ENCODE peak calls at places on chromosomes 12 and 14, in six cellular contexts. F is NCI-H2081, Q is D341Med, K is HEK293T, X is psoas muscle, A is amniotic stem cell. M is an unnamed sample.

GRCh38 chr12:128825845-128826244 is 2.1 kb upstream of the SLC15A4 start:
- DNase-seq in F (no peak), Q (no peak), K (no peak), X (no peak), A (no peak), M (peak)

GRCh38 chr12:121811434-121812319 is 7.9 kb downstream of the SETD1B start:
- DNase-seq in F (peak), Q (peak), K (peak), X (peak), A (peak), M (no peak)

GRCh38 chr12:109568486-109568885 is 4.8 kb downstream of the MMAB start:
- DNase-seq in F (no peak), Q (no peak), K (no peak), X (no peak), A (no peak), M (no peak)

GRCh38 chr14:40394634-40395340 is 962.6 kb upstream of the FBXO33 start:
- DNase-seq in F (no peak), Q (no peak), K (no peak), X (no peak), A (no peak), M (no peak)

GRCh38 chr14:29906256-29906885 is 21.3 kb downstream of the PRKD1 start:
- DNase-seq in F (no peak), Q (no peak), K (no peak), X (no peak), A (no peak), M (no peak)

GRCh38 chr12:25014961-25015360 is 66.1 kb upstream of the BCAT1 start:
- DNase-seq in F (no peak), Q (no peak), K (no peak), X (no peak), A (no peak), M (no peak)

GRCh38 chr12:94779520-94779919 is 129.2 kb upstream of the TMCC3 start:
- DNase-seq in F (no peak), Q (no peak), K (no peak), X (no peak), A (no peak), M (no peak)

GRCh38 chr12:72632286-72632685 is 360.1 kb downstream of the TRHDE start:
- DNase-seq in F (no peak), Q (no peak), K (no peak), X (no peak), A (no peak), M (peak)

GRCh38 chr12:48810817-48811453 is 7.4 kb upstream of the CACNB3 start:
- DNase-seq in F (no peak), Q (no peak), K (no peak), X (no peak), A (peak), M (no peak)

GRCh38 chr14:102906616-102907302 is 15.7 kb upstream of the AMN start:
- DNase-seq in F (no peak), Q (no peak), K (no peak), X (no peak), A (no peak), M (no peak)

GRCh38 chr14:72776701-72777255 is 117.1 kb downstream of the DPF3 start:
- DNase-seq in F (no peak), Q (no peak), K (no peak), X (no peak), A (no peak), M (no peak)

GRCh38 chr12:118763239-118763638 is 218.1 kb upstream of the SRRM4 start:
- DNase-seq in F (no peak), Q (no peak), K (no peak), X (no peak), A (no peak), M (peak)

GRCh38 chr12:32765906-32766305 is 10.2 kb upstream of the YARS2 start:
- DNase-seq in F (no peak), Q (no peak), K (no peak), X (no peak), A (no peak), M (peak)

GRCh38 chr12:42135264-42135814 is 9.3 kb downstream of the GXYLT1 start:
- DNase-seq in F (no peak), Q (no peak), K (no peak), X (no peak), A (peak), M (no peak)

GRCh38 chr12:43306066-43306465 is 245.9 kb downstream of the ADAMTS20 start:
- DNase-seq in F (no peak), Q (no peak), K (no peak), X (peak), A (peak), M (no peak)

GRCh38 chr14:31990959-31991541 is 86.1 kb upstream of the ARHGAP5 start:
- DNase-seq in F (no peak), Q (no peak), K (no peak), X (no peak), A (no peak), M (no peak)

GRCh38 chr12:5945071-5946008 is at the start of gene ANO2:
- DNase-seq in F (no peak), Q (peak), K (peak), X (no peak), A (peak), M (no peak)

GRCh38 chr14:24379907-24380746 is 12.1 kb downstream of the NFATC4 start:
- DNase-seq in F (no peak), Q (no peak), K (no peak), X (no peak), A (no peak), M (no peak)

GRCh38 chr12:92778525-92778924 is 75.7 kb downstream of the PLEKHG7 start:
- DNase-seq in F (no peak), Q (no peak), K (no peak), X (no peak), A (no peak), M (no peak)

GRCh38 chr12:3662516-3662915 is 90.4 kb downstream of the CRACR2A start:
- DNase-seq in F (no peak), Q (no peak), K (no peak), X (no peak), A (no peak), M (no peak)

GRCh38 chr12:8912910-8913309 is 1.4 kb upstream of the PHC1 start:
- DNase-seq in F (no peak), Q (no peak), K (peak), X (no peak), A (no peak), M (no peak)

GRCh38 chr14:90405755-90406154 is 8.9 kb downstream of the CALM1 start:
- DNase-seq in F (no peak), Q (no peak), K (no peak), X (no peak), A (no peak), M (peak)

M was measured in NCI-H524.